ENCODE peak calls at places on chromosomes 12 and 14, in five cellular contexts. S, V, L, Z and U are unnamed samples.

GRCh38 chr12:54125950-54126695 is 62.7 kb downstream of the SMUG1 start:
- DNase-seq in S (peak; percentile 25), V (no peak), L (no peak), Z (no peak), U (no peak)

GRCh38 chr12:50618864-50619609 is 114.3 kb downstream of the DIP2B start:
- DNase-seq in S (peak; percentile 13), V (peak; percentile 45), L (peak; percentile 71), Z (no peak), U (peak; percentile 88)

GRCh38 chr12:88237954-88238353 is 95.8 kb downstream of the TMTC3 start:
- DNase-seq in S (no peak), V (peak; percentile 66), L (no peak), Z (no peak), U (peak; percentile 92)

GRCh38 chr12:29640589-29641345 is 143.0 kb downstream of the TMTC1 start:
- DNase-seq in S (peak; percentile 8), V (peak; percentile 61), L (peak; percentile 73), Z (no peak), U (no peak)

GRCh38 chr14:64762044-64763034 is 58.1 kb downstream of the PLEKHG3 start:
- DNase-seq in S (peak; percentile 89), V (peak; percentile 94), L (peak; percentile 91), Z (no peak), U (peak; percentile 82)

GRCh38 chr14:96268426-96269358 is 12.7 kb downstream of the BDKRB1 start:
- DNase-seq in S (peak; percentile 75), V (peak; percentile 96), L (no peak), Z (no peak), U (peak; percentile 95)

GRCh38 chr14:68703093-68703492 is 89.8 kb downstream of the ZFP36L1 start:
- DNase-seq in S (peak; percentile 50), V (peak; percentile 65), L (peak; percentile 33), Z (no peak), U (peak; percentile 92)

GRCh38 chr12:77894548-77894947 is 63.9 kb downstream of the NAV3 start:
- DNase-seq in S (no peak), V (no peak), L (no peak), Z (no peak), U (no peak)

GRCh38 chr14:71582705-71583104 is 349.5 kb upstream of the RGS6 start:
- DNase-seq in S (no peak), V (peak; percentile 54), L (no peak), Z (no peak), U (peak; percentile 28)

GRCh38 chr14:103998027-103998426 is 55.7 kb upstream of the RD3L start:
- DNase-seq in S (no peak), V (no peak), L (no peak), Z (no peak), U (no peak)

GRCh38 chr12:52713960-52714886 is 10.9 kb upstream of the KRT77 start:
- DNase-seq in S (no peak), V (no peak), L (no peak), Z (peak; percentile 77), U (no peak)

GRCh38 chr12:51205350-51205749 is 12.5 kb downstream of the POU6F1 start:
- DNase-seq in S (no peak), V (no peak), L (no peak), Z (no peak), U (no peak)

GRCh38 chr12:111386891-111387290 is 18.0 kb upstream of the PHETA1 start:
- DNase-seq in S (no peak), V (no peak), L (no peak), Z (no peak), U (no peak)

GRCh38 chr14:36022765-36023415 is 153.6 kb downstream of the PTCSC3 start:
- DNase-seq in S (no peak), V (no peak), L (no peak), Z (no peak), U (no peak)

GRCh38 chr12:20345866-20346265 is 22.5 kb upstream of the PDE3A start:
- DNase-seq in S (no peak), V (no peak), L (no peak), Z (no peak), U (no peak)

GRCh38 chr12:2937500-2937899 is 21.7 kb upstream of the TEAD4 start:
- DNase-seq in S (no peak), V (no peak), L (no peak), Z (no peak), U (no peak)

GRCh38 chr12:101747695-101748094 is 8.4 kb upstream of the SYCP3 start:
- DNase-seq in S (no peak), V (no peak), L (no peak), Z (no peak), U (no peak)

GRCh38 chr12:58395470-58395869 is 454.1 kb downstream of the ATP23 start:
- DNase-seq in S (no peak), V (no peak), L (peak; percentile 46), Z (no peak), U (peak; percentile 33)

GRCh38 chr12:6778212-6778570 is 5.9 kb downstream of the LAG3 start:
- DNase-seq in S (no peak), V (peak; percentile 37), L (no peak), Z (no peak), U (no peak)

GRCh38 chr12:25960176-25960575 is 1.7 kb downstream of the RASSF8 start:
- DNase-seq in S (peak; percentile 27), V (peak; percentile 50), L (no peak), Z (no peak), U (no peak)

GRCh38 chr12:64332296-64332695 is 58.3 kb downstream of the C12orf56 start:
- DNase-seq in S (no peak), V (no peak), L (no peak), Z (no peak), U (no peak)

GRCh38 chr12:56021882-56022497 is 1.1 kb downstream of the IKZF4 start:
- DNase-seq in S (no peak), V (peak; percentile 22), L (no peak), Z (no peak), U (no peak)

GRCh38 chr14:61472801-61473376 is 151.5 kb downstream of the PRKCH start:
- DNase-seq in S (no peak), V (peak; percentile 55), L (no peak), Z (no peak), U (no peak)

GRCh38 chr14:99578541-99579044 is 25.4 kb downstream of the CCDC85C start:
- DNase-seq in S (peak; percentile 34), V (no peak), L (no peak), Z (no peak), U (no peak)

GRCh38 chr12:8780389-8780788 is 42.0 kb upstream of the A2ML1 start:
- DNase-seq in S (no peak), V (peak; percentile 56), L (peak; percentile 20), Z (no peak), U (peak; percentile 47)

GRCh38 chr12:118151755-118152154 is 15.8 kb downstream of the PEBP1 start:
- DNase-seq in S (no peak), V (no peak), L (no peak), Z (no peak), U (no peak)

GRCh38 chr14:75342762-75343599 is 64.4 kb downstream of the FOS start:
- DNase-seq in S (no peak), V (no peak), L (no peak), Z (no peak), U (no peak)

GRCh38 chr14:22099942-22100763 is 426.5 kb upstream of the OR4E1 start:
- DNase-seq in S (peak; percentile 56), V (peak; percentile 52), L (no peak), Z (no peak), U (peak; percentile 81)

GRCh38 chr14:101876539-101876938 is 87.8 kb upstream of the DYNC1H1 start:
- DNase-seq in S (peak; percentile 84), V (peak; percentile 55), L (no peak), Z (no peak), U (no peak)

GRCh38 chr12:4763549-4763948 is 43.3 kb downstream of the GALNT8 start:
- DNase-seq in S (no peak), V (peak; percentile 23), L (no peak), Z (no peak), U (peak; percentile 12)

GRCh38 chr14:49972840-49973239 is 80.0 kb downstream of the ARF6 start:
- DNase-seq in S (peak; percentile 64), V (peak; percentile 89), L (peak; percentile 78), Z (no peak), U (peak; percentile 95)

DNA sequence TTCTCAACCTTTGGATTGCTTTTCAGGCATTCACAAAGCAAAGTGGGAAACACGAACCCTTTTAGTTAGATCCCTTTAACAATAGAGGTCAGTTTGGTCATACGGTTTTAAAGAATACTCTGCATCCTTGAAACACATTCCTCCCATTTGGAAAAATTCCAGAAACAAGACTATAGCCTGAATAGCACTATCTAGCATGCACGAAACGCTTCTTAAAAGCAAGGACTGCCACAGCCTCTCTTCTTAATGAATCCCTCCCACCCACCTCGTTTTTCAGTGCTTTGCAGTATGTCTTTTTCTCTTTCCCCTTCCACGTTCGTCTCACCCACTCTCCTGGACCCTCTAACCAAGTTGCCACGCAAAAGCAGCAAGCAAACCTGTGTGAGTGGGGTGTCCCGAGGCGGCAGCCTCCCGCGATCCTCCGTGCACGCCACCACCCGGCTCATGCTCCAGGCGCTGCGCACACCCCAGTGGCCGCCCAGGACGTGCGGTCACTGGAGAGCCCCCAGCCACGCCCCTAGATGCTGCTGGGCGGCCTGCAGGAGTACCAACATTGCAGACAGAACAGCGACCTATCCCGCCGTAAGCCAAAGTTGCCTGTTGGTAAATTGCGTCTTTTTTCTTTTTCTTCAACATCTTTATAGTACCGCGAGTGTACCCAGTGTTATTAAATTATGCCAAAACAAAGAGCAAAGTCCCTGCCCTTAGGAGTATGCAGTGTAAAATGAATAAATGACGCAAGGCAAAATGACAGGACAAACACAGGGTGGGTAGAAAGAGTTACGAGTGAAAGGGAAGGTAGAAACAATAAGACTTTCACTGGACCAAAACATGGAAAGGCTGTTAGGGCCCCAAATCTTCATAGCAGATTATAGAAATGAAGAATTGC is at the start of gene SLC38A4:
- DNase-seq in S (peak; percentile 44), V (peak; percentile 39), L (peak; percentile 14), Z (peak; percentile 77), U (no peak)
- TF ChIP-seq CTCF in S (no peak), V (no peak), L (no peak), Z (no peak), U (no peak)

GRCh38 chr12:10750385-10750727 is 27.2 kb upstream of the YBX3 start:
- DNase-seq in S (no peak), V (no peak), L (no peak), Z (no peak), U (no peak)
- H3K4me3 ChIP-seq in S (no peak overlapping the region), V (no peak overlapping the region), L (no peak overlapping the region), Z (peak overlapping the region; percentile 9), U (no peak overlapping the region)

GRCh38 chr12:67070604-67071003 is 198.6 kb upstream of the CAND1 start:
- DNase-seq in S (no peak), V (no peak), L (no peak), Z (no peak), U (no peak)

GRCh38 chr12:67068773-67069450 is 200.2 kb upstream of the CAND1 start:
- DNase-seq in S (peak; percentile 61), V (peak; percentile 15), L (peak; percentile 79), Z (peak; percentile 83), U (peak; percentile 56)

GRCh38 chr12:67069451-67070306 is 199.5 kb upstream of the CAND1 start:
- DNase-seq in S (peak; percentile 38), V (no peak), L (peak; percentile 59), Z (peak; percentile 81), U (peak; percentile 49)

GRCh38 chr12:67068204-67068731 is 200.9 kb upstream of the CAND1 start:
- DNase-seq in S (no peak), V (no peak), L (peak; percentile 29), Z (peak; percentile 51), U (no peak)

GRCh38 chr12:67070307-67070600 is 198.9 kb upstream of the CAND1 start:
- DNase-seq in S (no peak), V (no peak), L (peak; percentile 11), Z (no peak), U (no peak)
- H3K27me3 ChIP-seq in S (no peaks in the 10 kb centered on the region), V (peaks cover 25% of the 10 kb centered on the region), L (no peaks in the 10 kb centered on the region), Z (peaks cover 30% of the 10 kb centered on the region), U (no peaks in the 10 kb centered on the region)

GRCh38 chr12:121883315-121883660 is 5.3 kb upstream of the PSMD9 start:
- DNase-seq in S (no peak), V (no peak), L (peak; percentile 33), Z (no peak), U (no peak)
- TF ChIP-seq CTCF in S (no peak), V (no peak), L (no peak), Z (no peak), U (no peak)